ENCODE peak calls at places on chromosomes 6 and 20, in four cellular contexts. One of them, this sample, is unnamed.

GRCh38 chr6:37225350-37226169 is 32.0 kb upstream of the TBC1D22B start:
- DNase-seq in activated CD8-positive, alpha-beta memory T cell treated with anti-CD3 and anti-CD28 coated beads, Interleukin-2, amount 50 U/mL, for 4 hours: no peak
- DNase-seq in NT2/D1: no peak
- DNase-seq in NCI-H748 treated with DMSO at 0.1 percent for 48 hours: no peak
- DNase-seq in this sample: no peak

GRCh38 chr6:43773050-43773956 is 3.3 kb downstream of the VEGFA start:
- DNase-seq in NT2/D1: no peak
- DNase-seq in NCI-H748 treated with DMSO at 0.1 percent for 48 hours: peak
- DNase-seq in activated CD8-positive, alpha-beta memory T cell treated with anti-CD3 and anti-CD28 coated beads, Interleukin-2, amount 50 U/mL, for 4 hours: peak
- DNase-seq in this sample: peak

GRCh38 chr6:24646771-24647170 is 780 bp upstream of the KIAA0319 start:
- DNase-seq in NCI-H748 treated with DMSO at 0.1 percent for 48 hours: no peak
- DNase-seq in activated CD8-positive, alpha-beta memory T cell treated with anti-CD3 and anti-CD28 coated beads, Interleukin-2, amount 50 U/mL, for 4 hours: no peak
- DNase-seq in NT2/D1: no peak
- DNase-seq in this sample: no peak

GRCh38 chr6:163739968-163740367 is 325.4 kb downstream of the QKI start:
- DNase-seq in NCI-H748 treated with DMSO at 0.1 percent for 48 hours: no peak
- DNase-seq in activated CD8-positive, alpha-beta memory T cell treated with anti-CD3 and anti-CD28 coated beads, Interleukin-2, amount 50 U/mL, for 4 hours: no peak
- DNase-seq in NT2/D1: no peak
- DNase-seq in this sample: no peak

GRCh38 chr6:4466769-4467480 is 309.3 kb upstream of the CDYL start:
- DNase-seq in activated CD8-positive, alpha-beta memory T cell treated with anti-CD3 and anti-CD28 coated beads, Interleukin-2, amount 50 U/mL, for 4 hours: no peak
- DNase-seq in NT2/D1: no peak
- DNase-seq in NCI-H748 treated with DMSO at 0.1 percent for 48 hours: no peak
- DNase-seq in this sample: no peak

GRCh38 chr6:25010917-25011625 is 75.3 kb upstream of the RIPOR2 start:
- DNase-seq in NCI-H748 treated with DMSO at 0.1 percent for 48 hours: no peak
- DNase-seq in activated CD8-positive, alpha-beta memory T cell treated with anti-CD3 and anti-CD28 coated beads, Interleukin-2, amount 50 U/mL, for 4 hours: no peak
- DNase-seq in NT2/D1: no peak
- DNase-seq in this sample: no peak

GRCh38 chr6:33710296-33711121 is 991 bp downstream of the UQCC2 start:
- DNase-seq in NT2/D1: no peak
- DNase-seq in NCI-H748 treated with DMSO at 0.1 percent for 48 hours: peak
- DNase-seq in activated CD8-positive, alpha-beta memory T cell treated with anti-CD3 and anti-CD28 coated beads, Interleukin-2, amount 50 U/mL, for 4 hours: no peak
- DNase-seq in this sample: no peak

GRCh38 chr6:37170273-37171140 is 555 bp downstream of the PIM1 start:
- DNase-seq in activated CD8-positive, alpha-beta memory T cell treated with anti-CD3 and anti-CD28 coated beads, Interleukin-2, amount 50 U/mL, for 4 hours: peak
- DNase-seq in NCI-H748 treated with DMSO at 0.1 percent for 48 hours: peak
- DNase-seq in NT2/D1: no peak
- DNase-seq in this sample: peak

GRCh38 chr20:31551581-31552081 is 37.4 kb downstream of the HM13 start:
- DNase-seq in NT2/D1: no peak
- DNase-seq in activated CD8-positive, alpha-beta memory T cell treated with anti-CD3 and anti-CD28 coated beads, Interleukin-2, amount 50 U/mL, for 4 hours: no peak
- DNase-seq in NCI-H748 treated with DMSO at 0.1 percent for 48 hours: no peak
- DNase-seq in this sample: no peak

GRCh38 chr6:44534291-44534690 is 146.8 kb downstream of the CDC5L start:
- DNase-seq in NT2/D1: no peak
- DNase-seq in activated CD8-positive, alpha-beta memory T cell treated with anti-CD3 and anti-CD28 coated beads, Interleukin-2, amount 50 U/mL, for 4 hours: no peak
- DNase-seq in NCI-H748 treated with DMSO at 0.1 percent for 48 hours: no peak
- DNase-seq in this sample: no peak

GRCh38 chr6:2659882-2660281 is 90.8 kb downstream of the MYLK4 start:
- DNase-seq in NCI-H748 treated with DMSO at 0.1 percent for 48 hours: no peak
- DNase-seq in NT2/D1: no peak
- DNase-seq in activated CD8-positive, alpha-beta memory T cell treated with anti-CD3 and anti-CD28 coated beads, Interleukin-2, amount 50 U/mL, for 4 hours: no peak
- DNase-seq in this sample: no peak

GRCh38 chr6:30955367-30956042 is 14.7 kb downstream of the MUCL3 start:
- DNase-seq in activated CD8-positive, alpha-beta memory T cell treated with anti-CD3 and anti-CD28 coated beads, Interleukin-2, amount 50 U/mL, for 4 hours: peak
- DNase-seq in NCI-H748 treated with DMSO at 0.1 percent for 48 hours: peak
- DNase-seq in NT2/D1: peak
- DNase-seq in this sample: peak

GRCh38 chr20:30611239-30611984 is 646.1 kb upstream of the DEFB115 start:
- DNase-seq in NT2/D1: no peak
- DNase-seq in NCI-H748 treated with DMSO at 0.1 percent for 48 hours: no peak
- DNase-seq in activated CD8-positive, alpha-beta memory T cell treated with anti-CD3 and anti-CD28 coated beads, Interleukin-2, amount 50 U/mL, for 4 hours: no peak
- DNase-seq in this sample: no peak

GRCh38 chr20:19658137-19658536 is 99.9 kb upstream of the RIN2 start:
- DNase-seq in NT2/D1: no peak
- DNase-seq in NCI-H748 treated with DMSO at 0.1 percent for 48 hours: no peak
- DNase-seq in activated CD8-positive, alpha-beta memory T cell treated with anti-CD3 and anti-CD28 coated beads, Interleukin-2, amount 50 U/mL, for 4 hours: no peak
- DNase-seq in this sample: no peak

GRCh38 chr20:53763707-53764415 is 170.2 kb upstream of the ZNF217 start:
- DNase-seq in NCI-H748 treated with DMSO at 0.1 percent for 48 hours: no peak
- DNase-seq in NT2/D1: peak
- DNase-seq in activated CD8-positive, alpha-beta memory T cell treated with anti-CD3 and anti-CD28 coated beads, Interleukin-2, amount 50 U/mL, for 4 hours: no peak
- DNase-seq in this sample: peak

GRCh38 chr20:728022-728944 is 40.0 kb downstream of the SLC52A3 start:
- DNase-seq in activated CD8-positive, alpha-beta memory T cell treated with anti-CD3 and anti-CD28 coated beads, Interleukin-2, amount 50 U/mL, for 4 hours: peak
- DNase-seq in NCI-H748 treated with DMSO at 0.1 percent for 48 hours: peak
- DNase-seq in NT2/D1: peak
- DNase-seq in this sample: peak

GRCh38 chr6:124961784-124962611 is at the start of gene RNF217:
- DNase-seq in NT2/D1: no peak
- DNase-seq in NCI-H748 treated with DMSO at 0.1 percent for 48 hours: peak
- DNase-seq in activated CD8-positive, alpha-beta memory T cell treated with anti-CD3 and anti-CD28 coated beads, Interleukin-2, amount 50 U/mL, for 4 hours: no peak
- DNase-seq in this sample: no peak

GRCh38 chr6:37695857-37696219 is 1.8 kb downstream of the MDGA1 start:
- DNase-seq in NCI-H748 treated with DMSO at 0.1 percent for 48 hours: peak
- DNase-seq in NT2/D1: no peak
- DNase-seq in activated CD8-positive, alpha-beta memory T cell treated with anti-CD3 and anti-CD28 coated beads, Interleukin-2, amount 50 U/mL, for 4 hours: no peak
- DNase-seq in this sample: no peak

GRCh38 chr6:135936606-135937005 is 85.1 kb downstream of the PDE7B start:
- DNase-seq in activated CD8-positive, alpha-beta memory T cell treated with anti-CD3 and anti-CD28 coated beads, Interleukin-2, amount 50 U/mL, for 4 hours: no peak
- DNase-seq in NCI-H748 treated with DMSO at 0.1 percent for 48 hours: no peak
- DNase-seq in NT2/D1: no peak
- DNase-seq in this sample: no peak

GRCh38 chr20:57774951-57775350 is 65.1 kb upstream of the PMEPA1 start:
- DNase-seq in activated CD8-positive, alpha-beta memory T cell treated with anti-CD3 and anti-CD28 coated beads, Interleukin-2, amount 50 U/mL, for 4 hours: no peak
- DNase-seq in NCI-H748 treated with DMSO at 0.1 percent for 48 hours: no peak
- DNase-seq in NT2/D1: no peak
- DNase-seq in this sample: no peak

GRCh38 chr6:93784794-93785757 is 365.7 kb upstream of the EPHA7 start:
- DNase-seq in NT2/D1: no peak
- DNase-seq in NCI-H748 treated with DMSO at 0.1 percent for 48 hours: no peak
- DNase-seq in activated CD8-positive, alpha-beta memory T cell treated with anti-CD3 and anti-CD28 coated beads, Interleukin-2, amount 50 U/mL, for 4 hours: no peak
- DNase-seq in this sample: no peak

GRCh38 chr20:1205802-1206201 is 2.5 kb downstream of the C20orf202 start:
- DNase-seq in activated CD8-positive, alpha-beta memory T cell treated with anti-CD3 and anti-CD28 coated beads, Interleukin-2, amount 50 U/mL, for 4 hours: no peak
- DNase-seq in NCI-H748 treated with DMSO at 0.1 percent for 48 hours: no peak
- DNase-seq in NT2/D1: no peak
- DNase-seq in this sample: no peak

GRCh38 chr6:139473239-139473701 is 98.8 kb upstream of the CITED2 start:
- DNase-seq in NCI-H748 treated with DMSO at 0.1 percent for 48 hours: no peak
- DNase-seq in NT2/D1: no peak
- DNase-seq in activated CD8-positive, alpha-beta memory T cell treated with anti-CD3 and anti-CD28 coated beads, Interleukin-2, amount 50 U/mL, for 4 hours: no peak
- DNase-seq in this sample: no peak

GRCh38 chr6:145139451-145139850 is 595.9 kb downstream of the EPM2A start:
- DNase-seq in NT2/D1: no peak
- DNase-seq in NCI-H748 treated with DMSO at 0.1 percent for 48 hours: no peak
- DNase-seq in activated CD8-positive, alpha-beta memory T cell treated with anti-CD3 and anti-CD28 coated beads, Interleukin-2, amount 50 U/mL, for 4 hours: no peak
- DNase-seq in this sample: no peak

GRCh38 chr20:44067650-44068081 is 119.3 kb downstream of the JPH2 start:
- DNase-seq in NT2/D1: no peak
- DNase-seq in activated CD8-positive, alpha-beta memory T cell treated with anti-CD3 and anti-CD28 coated beads, Interleukin-2, amount 50 U/mL, for 4 hours: no peak
- DNase-seq in NCI-H748 treated with DMSO at 0.1 percent for 48 hours: no peak
- DNase-seq in this sample: no peak

GRCh38 chr6:16322666-16323312 is 84.4 kb downstream of the GMPR start:
- DNase-seq in NCI-H748 treated with DMSO at 0.1 percent for 48 hours: no peak
- DNase-seq in activated CD8-positive, alpha-beta memory T cell treated with anti-CD3 and anti-CD28 coated beads, Interleukin-2, amount 50 U/mL, for 4 hours: peak
- DNase-seq in NT2/D1: no peak
- DNase-seq in this sample: no peak

GRCh38 chr20:43915209-43916072 is 789 bp downstream of the TOX2 start:
- DNase-seq in NCI-H748 treated with DMSO at 0.1 percent for 48 hours: no peak
- DNase-seq in NT2/D1: no peak
- DNase-seq in activated CD8-positive, alpha-beta memory T cell treated with anti-CD3 and anti-CD28 coated beads, Interleukin-2, amount 50 U/mL, for 4 hours: peak
- DNase-seq in this sample: no peak

GRCh38 chr20:8153281-8153908 is 21.3 kb downstream of the PLCB1 start:
- DNase-seq in NT2/D1: no peak
- DNase-seq in NCI-H748 treated with DMSO at 0.1 percent for 48 hours: no peak
- DNase-seq in activated CD8-positive, alpha-beta memory T cell treated with anti-CD3 and anti-CD28 coated beads, Interleukin-2, amount 50 U/mL, for 4 hours: no peak
- DNase-seq in this sample: no peak

GRCh38 chr20:4016349-4017050 is 1.1 kb upstream of the RNF24 start:
- DNase-seq in NT2/D1: no peak
- DNase-seq in activated CD8-positive, alpha-beta memory T cell treated with anti-CD3 and anti-CD28 coated beads, Interleukin-2, amount 50 U/mL, for 4 hours: no peak
- DNase-seq in NCI-H748 treated with DMSO at 0.1 percent for 48 hours: no peak
- DNase-seq in this sample: no peak

GRCh38 chr20:37390891-37391525 is 45.1 kb downstream of the SRC start:
- DNase-seq in activated CD8-positive, alpha-beta memory T cell treated with anti-CD3 and anti-CD28 coated beads, Interleukin-2, amount 50 U/mL, for 4 hours: no peak
- DNase-seq in NT2/D1: no peak
- DNase-seq in NCI-H748 treated with DMSO at 0.1 percent for 48 hours: no peak
- DNase-seq in this sample: no peak

GRCh38 chr20:56373942-56374341 is 15.2 kb downstream of the FAM210B start:
- DNase-seq in NCI-H748 treated with DMSO at 0.1 percent for 48 hours: no peak
- DNase-seq in activated CD8-positive, alpha-beta memory T cell treated with anti-CD3 and anti-CD28 coated beads, Interleukin-2, amount 50 U/mL, for 4 hours: no peak
- DNase-seq in NT2/D1: no peak
- DNase-seq in this sample: no peak

GRCh38 chr6:137033828-137034227 is 10.9 kb downstream of the IL20RA start:
- DNase-seq in NCI-H748 treated with DMSO at 0.1 percent for 48 hours: no peak
- DNase-seq in activated CD8-positive, alpha-beta memory T cell treated with anti-CD3 and anti-CD28 coated beads, Interleukin-2, amount 50 U/mL, for 4 hours: peak
- DNase-seq in NT2/D1: no peak
- DNase-seq in this sample: no peak

GRCh38 chr20:2872304-2873009 is 824 bp upstream of the PTPRA start:
- DNase-seq in activated CD8-positive, alpha-beta memory T cell treated with anti-CD3 and anti-CD28 coated beads, Interleukin-2, amount 50 U/mL, for 4 hours: peak
- DNase-seq in NCI-H748 treated with DMSO at 0.1 percent for 48 hours: peak
- DNase-seq in NT2/D1: no peak
- DNase-seq in this sample: peak

GRCh38 chr6:15246217-15247211 is 645 bp downstream of the JARID2 start:
- DNase-seq in NT2/D1: no peak
- DNase-seq in activated CD8-positive, alpha-beta memory T cell treated with anti-CD3 and anti-CD28 coated beads, Interleukin-2, amount 50 U/mL, for 4 hours: peak
- DNase-seq in NCI-H748 treated with DMSO at 0.1 percent for 48 hours: no peak
- DNase-seq in this sample: peak

GRCh38 chr6:25278557-25278913 is 639 bp upstream of the CARMIL1 start:
- DNase-seq in NT2/D1: peak
- DNase-seq in NCI-H748 treated with DMSO at 0.1 percent for 48 hours: peak
- DNase-seq in activated CD8-positive, alpha-beta memory T cell treated with anti-CD3 and anti-CD28 coated beads, Interleukin-2, amount 50 U/mL, for 4 hours: no peak
- DNase-seq in this sample: peak

GRCh38 chr6:72616406-72617015 is 5.4 kb upstream of the KCNQ5 start:
- DNase-seq in NCI-H748 treated with DMSO at 0.1 percent for 48 hours: no peak
- DNase-seq in activated CD8-positive, alpha-beta memory T cell treated with anti-CD3 and anti-CD28 coated beads, Interleukin-2, amount 50 U/mL, for 4 hours: no peak
- DNase-seq in NT2/D1: no peak
- DNase-seq in this sample: peak

GRCh38 chr6:139961190-139961589 is 586.7 kb upstream of the CITED2 start:
- DNase-seq in NCI-H748 treated with DMSO at 0.1 percent for 48 hours: no peak
- DNase-seq in NT2/D1: no peak
- DNase-seq in activated CD8-positive, alpha-beta memory T cell treated with anti-CD3 and anti-CD28 coated beads, Interleukin-2, amount 50 U/mL, for 4 hours: no peak
- DNase-seq in this sample: no peak

GRCh38 chr20:47778398-47779354 is 6.6 kb downstream of the SULF2 start:
- DNase-seq in activated CD8-positive, alpha-beta memory T cell treated with anti-CD3 and anti-CD28 coated beads, Interleukin-2, amount 50 U/mL, for 4 hours: no peak
- DNase-seq in NCI-H748 treated with DMSO at 0.1 percent for 48 hours: no peak
- DNase-seq in NT2/D1: no peak
- DNase-seq in this sample: no peak